ENCODE peak calls at places on chromosomes 2 and 18, in five cellular contexts. M, B, Q, F and E are unnamed samples.

GRCh38 chr2:124018894-124019293 is 6.2 kb upstream of the CNTNAP5 start:
- DNase-seq in M (peak; percentile 1), B (no peak), Q (no peak), F (no peak), E (peak; percentile 46)

GRCh38 chr2:151695778-151696177 is 38.5 kb downstream of the NEB start:
- DNase-seq in M (no peak), B (no peak), Q (no peak), F (no peak), E (no peak)

GRCh38 chr18:12990128-12990485 is 1.1 kb upstream of the CEP192 start:
- DNase-seq in M (no peak), B (no peak), Q (no peak), F (peak; percentile 3), E (no peak)

GRCh38 chr2:16511041-16511440 is 154.6 kb downstream of the CYRIA start:
- DNase-seq in M (no peak), B (no peak), Q (no peak), F (no peak), E (no peak)

GRCh38 chr2:217142649-217143266 is 282.9 kb upstream of the TNP1 start:
- DNase-seq in M (peak; percentile 26), B (no peak), Q (peak; percentile 56), F (no peak), E (no peak)

GRCh38 chr2:39121523-39122063 is 742 bp upstream of the SOS1 start:
- DNase-seq in M (peak; percentile 28), B (peak; percentile 27), Q (no peak), F (no peak), E (peak; percentile 54)

GRCh38 chr2:73896362-73897239 is 3.8 kb downstream of the ACTG2 start:
- DNase-seq in M (peak; percentile 93), B (peak; percentile 91), Q (no peak), F (no peak), E (no peak)

GRCh38 chr2:98897746-98898145 is 38.3 kb downstream of the CRACDL start:
- DNase-seq in M (no peak), B (no peak), Q (no peak), F (no peak), E (no peak)

GRCh38 chr18:21131698-21132230 is 20.2 kb upstream of the ROCK1 start:
- DNase-seq in M (no peak), B (no peak), Q (no peak), F (no peak), E (no peak)

GRCh38 chr18:76654536-76654935 is 159.5 kb upstream of the ZNF516 start:
- DNase-seq in M (peak; percentile 14), B (peak; percentile 32), Q (no peak), F (no peak), E (no peak)

GRCh38 chr2:190682168-190682567 is 33.3 kb downstream of the NAB1 start:
- DNase-seq in M (peak; percentile 20), B (no peak), Q (no peak), F (no peak), E (peak; percentile 8)

GRCh38 chr2:202122975-202123765 is 50.1 kb downstream of the KIAA2012 start:
- DNase-seq in M (peak; percentile 37), B (no peak), Q (no peak), F (no peak), E (no peak)

GRCh38 chr2:196902828-196903227 is 23.7 kb downstream of the PGAP1 start:
- DNase-seq in M (peak; percentile 36), B (peak; percentile 14), Q (no peak), F (no peak), E (no peak)

GRCh38 chr18:38406625-38407024 is 841.0 kb upstream of the CELF4 start:
- DNase-seq in M (no peak), B (no peak), Q (no peak), F (no peak), E (no peak)

GRCh38 chr18:37124511-37124910 is 295.6 kb downstream of the KIAA1328 start:
- DNase-seq in M (no peak), B (peak; percentile 49), Q (no peak), F (no peak), E (no peak)

GRCh38 chr18:76450452-76450851 is 44.6 kb downstream of the ZNF516 start:
- DNase-seq in M (peak; percentile 68), B (peak; percentile 62), Q (no peak), F (no peak), E (peak; percentile 67)

GRCh38 chr2:6896930-6897759 is 19.6 kb downstream of the RSAD2 start:
- DNase-seq in M (peak; percentile 59), B (peak; percentile 80), Q (no peak), F (no peak), E (peak; percentile 36)

GRCh38 chr2:170827841-170828532 is 11.3 kb downstream of the GAD1 start:
- DNase-seq in M (no peak), B (no peak), Q (no peak), F (no peak), E (no peak)

GRCh38 chr2:134463726-134464076 is 209.8 kb downstream of the MGAT5 start:
- DNase-seq in M (no peak), B (no peak), Q (no peak), F (no peak), E (no peak)

GRCh38 chr2:33602216-33602830 is 3.2 kb upstream of the FAM98A start:
- DNase-seq in M (peak; percentile 48), B (no peak), Q (no peak), F (no peak), E (no peak)

GRCh38 chr2:178718283-178718682 is 88.9 kb downstream of the TTN start:
- DNase-seq in M (no peak), B (no peak), Q (no peak), F (no peak), E (no peak)

GRCh38 chr18:59311631-59312030 is 6.8 kb downstream of the CPLX4 start:
- DNase-seq in M (peak; percentile 65), B (no peak), Q (no peak), F (no peak), E (no peak)

GRCh38 chr2:222899413-222900181 is 38.8 kb downstream of the ACSL3 start:
- DNase-seq in M (no peak), B (no peak), Q (no peak), F (no peak), E (no peak)

GRCh38 chr18:54149078-54149697 is 75.3 kb downstream of the MBD2 start:
- DNase-seq in M (peak; percentile 93), B (peak; percentile 77), Q (peak; percentile 8), F (no peak), E (peak; percentile 93)

GRCh38 chr2:196131949-196132925 is 39.1 kb downstream of the STK17B start:
- DNase-seq in M (peak; percentile 42), B (no peak), Q (peak; percentile 20), F (no peak), E (peak; percentile 30)

GRCh38 chr18:45321520-45321919 is 293.8 kb upstream of the SLC14A2 start:
- DNase-seq in M (no peak), B (no peak), Q (peak; percentile 48), F (no peak), E (no peak)

GRCh38 chr2:65379168-65379672 is 53.2 kb downstream of the SPRED2 start:
- DNase-seq in M (no peak), B (no peak), Q (no peak), F (no peak), E (no peak)
- H3K4me1 ChIP-seq in M (peaks cover 60% of the 10 kb centered on the region), B (peaks cover 49% of the 10 kb centered on the region), Q (peaks cover 47% of the 10 kb centered on the region), F (peaks cover 21% of the 10 kb centered on the region), E (peaks cover 12% of the 10 kb centered on the region)

DNA sequence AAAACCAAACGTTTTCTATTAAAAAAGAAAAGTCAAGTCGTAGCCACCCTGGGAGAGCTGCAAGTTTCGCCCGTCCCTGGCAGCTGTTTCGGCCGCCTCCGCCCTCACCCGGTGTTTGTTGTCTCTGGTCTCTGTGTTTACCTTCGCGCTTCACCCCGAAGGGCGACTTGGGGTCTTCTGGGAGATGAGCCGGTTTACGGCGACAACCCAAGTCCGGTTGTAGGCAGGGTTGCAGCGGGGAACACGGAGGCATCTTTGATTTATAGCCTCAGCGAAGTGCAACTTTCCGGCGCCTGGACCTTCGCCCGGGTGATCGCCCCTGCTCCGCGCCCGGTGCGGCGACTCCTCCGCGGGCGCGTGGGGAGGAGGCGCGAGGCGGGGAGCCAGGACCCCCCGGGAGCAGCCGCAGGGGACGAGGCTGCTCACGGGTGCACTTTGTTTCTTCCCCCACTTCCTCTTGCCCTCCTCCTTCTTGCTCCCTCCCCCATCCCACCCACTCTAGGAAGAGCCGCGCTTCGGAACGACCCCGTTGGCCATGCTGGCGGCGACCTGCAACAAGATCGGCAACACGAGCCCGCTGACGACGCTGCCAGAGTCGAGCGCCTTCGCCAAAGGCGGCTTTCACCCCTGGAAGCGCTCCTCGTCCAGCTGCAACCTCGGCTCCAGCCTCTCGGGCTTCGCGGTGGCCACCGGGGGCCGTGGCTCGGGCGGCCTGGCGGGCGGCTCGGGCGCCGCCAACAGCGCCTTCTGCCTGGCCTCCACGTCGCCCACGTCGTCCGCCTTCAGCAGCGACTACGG is 1.1 kb downstream of the SP9 start:
- DNase-seq in M (peak; percentile 66), B (peak; percentile 21), Q (no peak), F (no peak), E (no peak)
- H3K4me1 ChIP-seq in M (no peaks in the 10 kb centered on the region), B (peaks cover 20% of the 10 kb centered on the region), Q (peaks cover 50% of the 10 kb centered on the region), F (peaks cover 49% of the 10 kb centered on the region), E (peaks cover 8% of the 10 kb centered on the region)

GRCh38 chr18:63185979-63186378 is 133.6 kb downstream of the BCL2 start:
- DNase-seq in M (no peak), B (no peak), Q (no peak), F (no peak), E (no peak)

GRCh38 chr18:63182861-63183260 is 136.7 kb downstream of the BCL2 start:
- DNase-seq in M (no peak), B (no peak), Q (no peak), F (no peak), E (no peak)

GRCh38 chr18:63182247-63182771 is 137.3 kb downstream of the BCL2 start:
- DNase-seq in M (no peak), B (no peak), Q (no peak), F (no peak), E (no peak)

GRCh38 chr18:63183263-63183662 is 136.3 kb downstream of the BCL2 start:
- DNase-seq in M (no peak), B (no peak), Q (no peak), F (no peak), E (no peak)

DNA sequence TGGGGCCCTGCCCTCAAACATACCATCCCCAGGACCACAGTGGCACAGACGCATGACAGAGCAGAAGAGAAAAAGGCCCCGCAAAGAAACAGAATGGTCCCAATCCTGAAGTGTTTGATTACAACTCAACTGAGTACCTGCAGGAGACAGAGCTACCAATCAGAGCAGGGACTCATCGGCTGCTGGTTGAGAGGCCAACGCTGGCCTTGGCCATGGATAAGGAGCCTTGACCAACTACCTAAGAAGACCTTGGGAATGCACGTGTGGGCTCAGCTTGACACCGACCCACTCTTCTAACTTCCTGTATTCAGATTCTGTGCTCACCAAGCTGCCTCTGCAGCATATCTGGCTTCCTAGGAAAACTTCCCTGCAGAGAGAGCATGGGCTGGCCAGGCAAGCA is 135.6 kb downstream of the BCL2 start:
- DNase-seq in M (no peak), B (no peak), Q (no peak), F (no peak), E (no peak)
- H3K4me1 ChIP-seq in M (peaks cover 10% of the 10 kb centered on the region), B (peaks cover 6% of the 10 kb centered on the region), Q (peaks cover 18% of the 10 kb centered on the region), F (peaks cover 46% of the 10 kb centered on the region), E (peaks cover 21% of the 10 kb centered on the region)

DNA sequence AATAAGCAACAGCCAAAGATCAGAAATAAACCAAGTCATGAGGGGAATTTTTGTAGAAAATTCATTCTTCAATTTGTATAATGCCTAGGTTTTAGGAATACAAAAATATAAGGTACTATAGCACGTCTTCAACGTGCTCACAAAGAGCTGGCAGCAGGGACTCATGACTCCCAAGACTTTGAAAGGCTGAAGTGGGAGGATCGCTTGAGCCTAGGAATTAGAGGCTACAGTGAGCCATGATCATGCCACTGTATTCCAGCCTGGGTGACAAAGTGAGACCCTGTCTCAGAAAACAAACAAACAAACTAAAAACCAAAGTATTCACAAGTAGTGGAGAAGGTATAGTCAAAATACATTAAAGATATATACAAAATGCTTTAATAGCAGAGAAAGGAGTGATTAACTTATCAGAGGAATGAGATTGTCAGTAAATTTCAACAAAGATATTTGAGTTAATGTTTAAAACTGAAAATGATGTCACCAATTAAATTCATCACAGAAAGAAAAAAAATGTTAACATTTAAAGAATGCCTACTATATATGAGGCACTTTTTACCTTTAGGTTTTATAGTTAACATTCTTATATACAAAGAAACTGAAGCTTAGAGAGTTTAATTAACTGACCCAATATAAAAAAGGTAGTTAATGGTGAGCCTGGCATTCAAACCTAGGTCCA is 3.2 kb downstream of the WDR33 start:
- DNase-seq in M (peak; percentile 25), B (no peak), Q (no peak), F (no peak), E (no peak)
- H3K4me1 ChIP-seq in M (peaks cover 13% of the 10 kb centered on the region), B (peaks cover 23% of the 10 kb centered on the region), Q (peaks cover 54% of the 10 kb centered on the region), F (peaks cover 58% of the 10 kb centered on the region), E (no peaks in the 10 kb centered on the region)